ENCODE peak calls at places on chromosomes 5 and 9, in ten cellular contexts. One of them, this sample, is unnamed.

GRCh38 chr5:96640696-96641095 is 21.5 kb upstream of the CAST start:
- DNase-seq in SK-N-SH: no peak
- DNase-seq in amniotic stem cell: no peak
- DNase-seq in occipital lobe: no peak
- DNase-seq in activated CD4-positive, alpha-beta T cell treated with anti-CD3 and anti-CD28 coated beads, Interleukin-2, amount 10 ng/mL, durations not matched to agents 7 days and 5 days: no peak
- DNase-seq in kidney glomerular epithelial cell: no peak
- DNase-seq in left kidney: no peak
- DNase-seq in ecto neural progenitor cell: no peak
- DNase-seq in germinal center: no peak
- DNase-seq in heart left ventricle: no peak
- DNase-seq in this sample: no peak

GRCh38 chr9:84456526-84456925 is 116.0 kb upstream of the SLC28A3 start:
- DNase-seq in ecto neural progenitor cell: no peak
- DNase-seq in kidney glomerular epithelial cell: no peak
- DNase-seq in left kidney: peak
- DNase-seq in heart left ventricle: no peak
- DNase-seq in SK-N-SH: no peak
- DNase-seq in amniotic stem cell: no peak
- DNase-seq in occipital lobe: no peak
- DNase-seq in germinal center: no peak
- DNase-seq in activated CD4-positive, alpha-beta T cell treated with anti-CD3 and anti-CD28 coated beads, Interleukin-2, amount 10 ng/mL, durations not matched to agents 7 days and 5 days: no peak
- DNase-seq in this sample: no peak

GRCh38 chr5:140926903-140927573 is 939 bp downstream of the PCDHAC1 start:
- DNase-seq in occipital lobe: peak
- DNase-seq in left kidney: no peak
- DNase-seq in ecto neural progenitor cell: peak
- DNase-seq in kidney glomerular epithelial cell: no peak
- DNase-seq in amniotic stem cell: no peak
- DNase-seq in heart left ventricle: peak
- DNase-seq in germinal center: peak
- DNase-seq in SK-N-SH: no peak
- DNase-seq in activated CD4-positive, alpha-beta T cell treated with anti-CD3 and anti-CD28 coated beads, Interleukin-2, amount 10 ng/mL, durations not matched to agents 7 days and 5 days: no peak
- DNase-seq in this sample: no peak

GRCh38 chr9:138015021-138015829 is 137.6 kb downstream of the CACNA1B start:
- DNase-seq in heart left ventricle: peak
- DNase-seq in ecto neural progenitor cell: no peak
- DNase-seq in SK-N-SH: peak
- DNase-seq in kidney glomerular epithelial cell: no peak
- DNase-seq in germinal center: no peak
- DNase-seq in amniotic stem cell: no peak
- DNase-seq in left kidney: no peak
- DNase-seq in occipital lobe: no peak
- DNase-seq in activated CD4-positive, alpha-beta T cell treated with anti-CD3 and anti-CD28 coated beads, Interleukin-2, amount 10 ng/mL, durations not matched to agents 7 days and 5 days: no peak
- DNase-seq in this sample: no peak

GRCh38 chr5:81428866-81429265 is 34.9 kb upstream of the ACOT12 start:
- DNase-seq in amniotic stem cell: no peak
- DNase-seq in left kidney: no peak
- DNase-seq in ecto neural progenitor cell: no peak
- DNase-seq in occipital lobe: no peak
- DNase-seq in germinal center: no peak
- DNase-seq in SK-N-SH: no peak
- DNase-seq in heart left ventricle: no peak
- DNase-seq in activated CD4-positive, alpha-beta T cell treated with anti-CD3 and anti-CD28 coated beads, Interleukin-2, amount 10 ng/mL, durations not matched to agents 7 days and 5 days: no peak
- DNase-seq in kidney glomerular epithelial cell: no peak
- DNase-seq in this sample: no peak

GRCh38 chr5:65624570-65625555 is at the start of the genes SHLD3 and TRAPPC13:
- DNase-seq in amniotic stem cell: peak
- DNase-seq in activated CD4-positive, alpha-beta T cell treated with anti-CD3 and anti-CD28 coated beads, Interleukin-2, amount 10 ng/mL, durations not matched to agents 7 days and 5 days: peak
- DNase-seq in germinal center: peak
- DNase-seq in occipital lobe: peak
- DNase-seq in ecto neural progenitor cell: peak
- DNase-seq in left kidney: peak
- DNase-seq in kidney glomerular epithelial cell: peak
- DNase-seq in heart left ventricle: peak
- DNase-seq in SK-N-SH: peak
- DNase-seq in this sample: peak

GRCh38 chr9:127838375-127839078 is 15.9 kb downstream of the ENG start:
- DNase-seq in left kidney: peak
- DNase-seq in amniotic stem cell: peak
- DNase-seq in germinal center: no peak
- DNase-seq in SK-N-SH: no peak
- DNase-seq in kidney glomerular epithelial cell: peak
- DNase-seq in activated CD4-positive, alpha-beta T cell treated with anti-CD3 and anti-CD28 coated beads, Interleukin-2, amount 10 ng/mL, durations not matched to agents 7 days and 5 days: no peak
- DNase-seq in heart left ventricle: peak
- DNase-seq in ecto neural progenitor cell: no peak
- DNase-seq in occipital lobe: no peak
- DNase-seq in this sample: no peak

GRCh38 chr9:87305123-87305522 is 192.5 kb upstream of the DAPK1 start:
- DNase-seq in heart left ventricle: no peak
- DNase-seq in activated CD4-positive, alpha-beta T cell treated with anti-CD3 and anti-CD28 coated beads, Interleukin-2, amount 10 ng/mL, durations not matched to agents 7 days and 5 days: no peak
- DNase-seq in amniotic stem cell: no peak
- DNase-seq in kidney glomerular epithelial cell: no peak
- DNase-seq in occipital lobe: no peak
- DNase-seq in ecto neural progenitor cell: no peak
- DNase-seq in left kidney: peak
- DNase-seq in SK-N-SH: no peak
- DNase-seq in germinal center: no peak
- DNase-seq in this sample: no peak

GRCh38 chr9:136658849-136659535 is 3.7 kb upstream of the EGFL7 start:
- DNase-seq in left kidney: no peak
- DNase-seq in heart left ventricle: no peak
- DNase-seq in occipital lobe: no peak
- DNase-seq in ecto neural progenitor cell: no peak
- DNase-seq in amniotic stem cell: no peak
- DNase-seq in SK-N-SH: no peak
- DNase-seq in germinal center: no peak
- DNase-seq in activated CD4-positive, alpha-beta T cell treated with anti-CD3 and anti-CD28 coated beads, Interleukin-2, amount 10 ng/mL, durations not matched to agents 7 days and 5 days: peak
- DNase-seq in kidney glomerular epithelial cell: no peak
- DNase-seq in this sample: no peak

GRCh38 chr5:93583799-93584530 is 943 bp downstream of the NR2F1 start:
- DNase-seq in SK-N-SH: peak
- DNase-seq in kidney glomerular epithelial cell: peak
- DNase-seq in germinal center: no peak
- DNase-seq in ecto neural progenitor cell: peak
- DNase-seq in activated CD4-positive, alpha-beta T cell treated with anti-CD3 and anti-CD28 coated beads, Interleukin-2, amount 10 ng/mL, durations not matched to agents 7 days and 5 days: peak
- DNase-seq in left kidney: peak
- DNase-seq in occipital lobe: no peak
- DNase-seq in amniotic stem cell: no peak
- DNase-seq in heart left ventricle: no peak
- DNase-seq in this sample: peak

GRCh38 chr9:95091971-95092320 is 225.6 kb downstream of the FANCC start:
- DNase-seq in SK-N-SH: no peak
- DNase-seq in heart left ventricle: no peak
- DNase-seq in occipital lobe: no peak
- DNase-seq in amniotic stem cell: no peak
- DNase-seq in ecto neural progenitor cell: no peak
- DNase-seq in kidney glomerular epithelial cell: peak
- DNase-seq in germinal center: no peak
- DNase-seq in activated CD4-positive, alpha-beta T cell treated with anti-CD3 and anti-CD28 coated beads, Interleukin-2, amount 10 ng/mL, durations not matched to agents 7 days and 5 days: no peak
- DNase-seq in left kidney: peak
- DNase-seq in this sample: no peak

GRCh38 chr5:110371011-110371724 is 355.3 kb downstream of the TMEM232 start:
- DNase-seq in activated CD4-positive, alpha-beta T cell treated with anti-CD3 and anti-CD28 coated beads, Interleukin-2, amount 10 ng/mL, durations not matched to agents 7 days and 5 days: no peak
- DNase-seq in heart left ventricle: no peak
- DNase-seq in germinal center: no peak
- DNase-seq in SK-N-SH: no peak
- DNase-seq in amniotic stem cell: no peak
- DNase-seq in kidney glomerular epithelial cell: peak
- DNase-seq in left kidney: peak
- DNase-seq in occipital lobe: no peak
- DNase-seq in ecto neural progenitor cell: no peak
- DNase-seq in this sample: no peak

This sample was measured in GM13976.